ENCODE peak calls at places on chromosomes 1 and 21, in four cellular contexts. J, V, Y and M are unnamed samples.

GRCh38 chr1:157269656-157270375 is 131.6 kb upstream of the ETV3 start:
- DNase-seq in J (no peak), Y (no peak), V (no peak), M (no peak)

GRCh38 chr1:27934818-27935549 is at the start of gene SMPDL3B:
- DNase-seq in Y (no peak), V (peak; percentile 96), J (peak; percentile 1), M (peak; percentile 41)

GRCh38 chr1:86140481-86140880 is 16.1 kb downstream of the COL24A1 start:
- DNase-seq in Y (no peak), V (no peak), J (no peak), M (no peak)

GRCh38 chr1:75133754-75134655 is at the start of gene LHX8:
- DNase-seq in Y (peak; percentile 8), V (peak; percentile 78), J (no peak), M (peak; percentile 35)

GRCh38 chr21:44527983-44528633 is 11.9 kb downstream of the KRTAP10-1 start:
- DNase-seq in Y (no peak), V (no peak), J (no peak), M (no peak)

GRCh38 chr1:206002833-206003532 is at the start of gene RAB7B:
- DNase-seq in J (peak; percentile 68), Y (peak; percentile 69), V (no peak), M (no peak)

GRCh38 chr1:32989160-32989894 is 24.7 kb upstream of the RNF19B start:
- DNase-seq in J (peak; percentile 98), Y (peak; percentile 98), V (no peak), M (peak; percentile 97)

GRCh38 chr1:10117865-10118264 is 85.1 kb downstream of the UBE4B start:
- DNase-seq in V (no peak), J (peak; percentile 77), Y (no peak), M (no peak)

GRCh38 chr1:158060001-158060400 is 66.6 kb downstream of the KIRREL1 start:
- DNase-seq in V (peak; percentile 85), Y (no peak), J (no peak), M (no peak)

GRCh38 chr1:171017431-171017830 is 73.3 kb upstream of the FMO3 start:
- DNase-seq in J (no peak), Y (no peak), V (no peak), M (no peak)

GRCh38 chr1:109923131-109923945 is 12.7 kb downstream of the CSF1 start:
- DNase-seq in V (peak; percentile 83), J (no peak), Y (no peak), M (no peak)

GRCh38 chr1:232459087-232459486 is 170.8 kb downstream of the SIPA1L2 start:
- DNase-seq in V (no peak), Y (no peak), J (no peak), M (no peak)

GRCh38 chr1:234395297-234395696 is 22.0 kb downstream of the COA6 start:
- DNase-seq in Y (no peak), J (no peak), V (no peak), M (no peak)

GRCh38 chr1:101237229-101237837 is 514 bp downstream of the S1PR1 start:
- DNase-seq in V (peak; percentile 19), Y (peak; percentile 84), J (peak; percentile 26), M (peak; percentile 64)

GRCh38 chr1:176241385-176242015 is 34.4 kb upstream of the COP1 start:
- DNase-seq in V (peak; percentile 8), Y (peak; percentile 93), J (peak; percentile 3), M (peak; percentile 24)

GRCh38 chr1:219542828-219543518 is 69.9 kb downstream of the ZC3H11B start:
- DNase-seq in V (no peak), Y (no peak), J (peak; percentile 98), M (peak; percentile 24)

GRCh38 chr1:29686012-29686930 is 449.9 kb downstream of the PTPRU start:
- DNase-seq in Y (no peak), V (no peak), J (no peak), M (no peak)

GRCh38 chr1:62508187-62508758 is 71.4 kb downstream of the USP1 start:
- DNase-seq in V (peak; percentile 61), Y (peak; percentile 76), J (peak; percentile 26), M (peak; percentile 56)

GRCh38 chr1:25117233-25117823 is 115.0 kb downstream of the SYF2 start:
- DNase-seq in V (peak; percentile 84), Y (no peak), J (no peak), M (no peak)

GRCh38 chr1:92480200-92480812 is 6.4 kb downstream of the GFI1 start:
- DNase-seq in Y (no peak), J (no peak), V (peak; percentile 71), M (no peak)

GRCh38 chr21:32544697-32545096 is 40.6 kb downstream of the TCP10L start:
- DNase-seq in V (no peak), Y (no peak), J (no peak), M (peak; percentile 87)

GRCh38 chr21:27070881-27071670 is 104.2 kb upstream of the ADAMTS5 start:
- DNase-seq in V (no peak), Y (peak; percentile 30), J (no peak), M (no peak)

GRCh38 chr1:54177726-54178125 is 22.1 kb downstream of the CYB5RL start:
- DNase-seq in Y (no peak), V (no peak), J (no peak), M (no peak)

GRCh38 chr1:110207831-110208230 is 2.3 kb upstream of the KCNC4 start:
- DNase-seq in J (no peak), Y (peak; percentile 49), V (peak; percentile 90), M (peak; percentile 49)

GRCh38 chr1:107124705-107125104 is 16.1 kb upstream of the NTNG1 start:
- DNase-seq in Y (no peak), V (no peak), J (no peak), M (no peak)

GRCh38 chr1:77828098-77828497 is 48.6 kb downstream of the MIGA1 start:
- DNase-seq in J (no peak), V (no peak), Y (no peak), M (no peak)

GRCh38 chr1:18532390-18533170 is 51.9 kb downstream of the KLHDC7A start:
- DNase-seq in V (no peak), J (no peak), Y (no peak), M (no peak)

GRCh38 chr1:3064901-3065300 is 4.1 kb upstream of the PRDM16 start:
- DNase-seq in V (no peak), J (no peak), Y (no peak), M (no peak)

GRCh38 chr1:110976089-110976488 is 12.4 kb upstream of the LRIF1 start:
- DNase-seq in V (no peak), Y (no peak), J (no peak), M (no peak)

DNA sequence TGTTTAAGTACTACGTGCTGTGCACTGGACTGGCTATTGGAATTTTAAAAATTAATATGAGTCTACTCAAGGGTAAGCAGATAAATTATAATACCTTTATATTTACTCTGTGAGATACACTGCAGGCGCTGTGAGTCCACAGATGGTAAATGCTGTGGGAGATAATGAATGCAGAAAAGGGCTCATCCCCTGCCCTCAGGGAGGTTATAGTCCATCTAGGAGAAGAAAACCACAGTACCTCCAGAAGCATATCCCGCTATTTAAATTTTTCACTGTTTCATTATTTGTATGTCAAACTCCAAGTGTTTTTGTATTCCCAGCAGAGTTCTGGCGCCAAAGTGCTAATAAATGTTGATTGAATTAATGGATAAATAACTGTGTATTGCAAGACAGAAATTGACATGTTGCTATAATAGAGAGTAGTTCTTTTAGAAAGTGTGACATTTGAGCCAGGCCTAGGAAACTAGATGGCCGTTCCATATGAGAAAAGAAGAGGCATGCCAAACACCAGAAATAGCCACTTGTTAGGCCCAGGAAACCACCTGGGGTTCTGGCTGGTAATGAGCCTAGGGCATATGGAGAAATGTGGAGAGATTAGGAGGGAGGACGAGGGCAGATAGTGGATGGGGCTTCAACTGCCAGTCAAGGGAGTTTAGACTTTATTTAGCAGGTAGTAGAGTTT is 61.7 kb downstream of the LRRC8D start:
- DNase-seq in Y (no peak), V (no peak), J (no peak), M (no peak)
- TF ChIP-seq EZH2 in Y (no peak), V (no peak), J (no peak), M (no peak)

DNA sequence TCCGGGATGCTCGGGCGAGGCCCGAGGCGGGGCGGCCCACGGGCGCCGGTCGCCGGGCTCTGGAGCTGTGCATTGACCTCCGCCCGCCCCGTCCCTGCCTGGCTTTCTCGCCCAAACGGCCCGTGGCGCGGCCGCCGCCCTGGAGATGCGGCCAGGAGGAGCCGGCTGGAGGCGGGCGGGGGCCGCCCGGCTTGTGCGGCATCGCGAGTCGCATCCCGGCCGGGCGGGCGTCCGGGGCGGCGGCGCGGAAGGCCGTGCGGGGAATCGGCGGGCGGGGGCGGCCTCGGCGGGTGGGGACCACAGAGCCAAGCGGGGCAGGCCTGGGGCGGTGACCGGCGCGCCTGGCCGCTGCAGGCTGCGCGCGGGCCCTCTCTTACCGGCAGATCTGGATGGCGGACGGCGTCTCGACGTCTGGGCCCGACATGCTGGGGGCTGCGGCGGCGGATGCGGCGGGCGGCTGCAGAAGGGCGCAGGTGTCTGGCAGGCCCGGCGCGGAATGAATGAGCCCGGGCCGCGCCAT is 627 bp downstream of the ACOT7 start:
- DNase-seq in V (peak; percentile 40), Y (no peak), J (no peak), M (no peak)
- H3K27ac ChIP-seq in V (no peak overlapping the region), Y (peak overlapping the region; percentile 27), J (peak overlapping the region; percentile 19), M (peak overlapping the region; percentile 2)

GRCh38 chr1:225954753-225955152 is 13.7 kb upstream of the LEFTY2 start:
- DNase-seq in Y (no peak), V (no peak), J (no peak), M (no peak)

GRCh38 chr1:225962440-225962975 is 21.5 kb upstream of the LEFTY2 start:
- DNase-seq in J (no peak), V (peak; percentile 83), Y (peak; percentile 15), M (peak; percentile 35)

GRCh38 chr1:225953315-225953714 is 12.3 kb upstream of the LEFTY2 start:
- DNase-seq in V (no peak), J (no peak), Y (no peak), M (no peak)

GRCh38 chr1:225961659-225962439 is 20.8 kb upstream of the LEFTY2 start:
- DNase-seq in J (no peak), Y (no peak), V (no peak), M (no peak)

GRCh38 chr1:225958041-225958440 is 17.0 kb upstream of the LEFTY2 start:
- DNase-seq in Y (no peak), J (no peak), V (no peak), M (no peak)
- H3K4me2 ChIP-seq in Y (no peak overlapping the region), J (no peak overlapping the region), V (no peak overlapping the region), M (no peak overlapping the region)

GRCh38 chr1:228735871-228736586 is 750 bp downstream of the RHOU start:
- DNase-seq in J (no peak), V (peak; percentile 74), Y (peak; percentile 32), M (peak; percentile 16)

GRCh38 chr1:228737613-228738012 is 2.3 kb downstream of the RHOU start:
- DNase-seq in J (no peak), Y (peak; percentile 12), V (no peak), M (no peak)

GRCh38 chr1:228739826-228740225 is 4.5 kb downstream of the RHOU start:
- DNase-seq in J (no peak), Y (no peak), V (no peak), M (no peak)

GRCh38 chr1:228734881-228735801 is at the start of gene RHOU:
- DNase-seq in V (peak; percentile 67), Y (peak; percentile 53), J (peak; percentile 18), M (peak; percentile 51)

DNA sequence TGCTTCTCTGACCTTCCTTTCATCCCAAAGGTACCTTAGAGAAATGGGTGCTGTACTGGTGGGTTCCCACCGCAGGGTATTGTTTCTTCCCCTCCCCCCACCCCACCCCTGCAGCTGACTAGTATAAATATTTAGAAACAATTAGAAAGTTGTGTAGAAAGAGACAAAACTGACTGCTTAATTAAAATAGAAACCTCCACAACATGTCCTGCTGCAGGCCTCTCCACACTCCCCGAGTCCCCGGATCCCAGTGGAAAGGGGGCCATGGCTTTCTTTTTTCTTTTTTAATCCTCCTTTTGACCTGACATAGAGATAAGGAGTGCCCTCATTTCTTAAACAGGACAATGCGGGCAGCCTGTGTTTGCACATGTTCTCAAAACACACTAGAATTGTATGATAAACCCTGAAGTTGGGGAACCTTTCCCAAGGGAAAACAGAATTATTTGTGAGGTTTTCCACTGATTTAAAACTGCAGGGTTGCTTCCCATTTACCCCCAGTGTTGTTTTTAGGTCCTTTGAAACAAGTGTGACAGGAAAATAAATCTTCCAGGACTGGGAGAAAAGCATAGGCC is 1.7 kb downstream of the RHOU start:
- DNase-seq in J (no peak), V (no peak), Y (no peak), M (no peak)
- TF ChIP-seq EZH2 in J (no peak), V (no peak), Y (no peak), M (no peak)